ENCODE peak calls at places on chromosomes 4 and X, in seven cellular contexts. One of them, this sample, is unnamed.

GRCh38 chrX:26783512-26784225 is 567.7 kb downstream of the MAGEB5 start:
- DNase-seq in PC-9: peak; percentile 1
- DNase-seq in H9: peak; percentile 42
- DNase-seq in HCT116: peak; percentile 29
- DNase-seq in HepG2: peak; percentile 65
- DNase-seq in neural progenitor cell: peak; percentile 68
- DNase-seq in endothelial cell of umbilical vein: peak; percentile 87
- DNase-seq in this sample: peak; percentile 18

GRCh38 chr4:114277690-114278089 is 298.2 kb upstream of the ARSJ start:
- DNase-seq in neural progenitor cell: no peak
- DNase-seq in H9: no peak
- DNase-seq in endothelial cell of umbilical vein: no peak
- DNase-seq in HCT116: no peak
- DNase-seq in PC-9: no peak
- DNase-seq in HepG2: no peak
- DNase-seq in this sample: no peak

GRCh38 chrX:27619975-27620374 is 29.8 kb downstream of the DCAF8L2 start:
- DNase-seq in H9: no peak
- DNase-seq in endothelial cell of umbilical vein: peak; percentile 53
- DNase-seq in PC-9: no peak
- DNase-seq in HepG2: peak; percentile 5
- DNase-seq in HCT116: no peak
- DNase-seq in neural progenitor cell: peak; percentile 21
- DNase-seq in this sample: no peak

GRCh38 chr4:82865592-82865991 is 25.4 kb downstream of the SEC31A start:
- DNase-seq in neural progenitor cell: no peak
- DNase-seq in HepG2: peak; percentile 27
- DNase-seq in PC-9: peak; percentile 16
- DNase-seq in H9: no peak
- DNase-seq in endothelial cell of umbilical vein: peak; percentile 90
- DNase-seq in HCT116: no peak
- DNase-seq in this sample: peak; percentile 34

GRCh38 chr4:176084769-176085168 is 19.1 kb downstream of the WDR17 start:
- DNase-seq in H9: no peak
- DNase-seq in endothelial cell of umbilical vein: no peak
- DNase-seq in HepG2: no peak
- DNase-seq in HCT116: no peak
- DNase-seq in PC-9: no peak
- DNase-seq in neural progenitor cell: no peak
- DNase-seq in this sample: no peak

GRCh38 chr4:133555671-133556070 is 406.6 kb downstream of the PCDH10 start:
- DNase-seq in PC-9: no peak
- DNase-seq in H9: no peak
- DNase-seq in neural progenitor cell: no peak
- DNase-seq in endothelial cell of umbilical vein: no peak
- DNase-seq in HepG2: no peak
- DNase-seq in HCT116: no peak
- DNase-seq in this sample: no peak

GRCh38 chr4:114281561-114281960 is 302.1 kb upstream of the ARSJ start:
- DNase-seq in PC-9: no peak
- DNase-seq in endothelial cell of umbilical vein: no peak
- DNase-seq in HepG2: no peak
- DNase-seq in HCT116: no peak
- DNase-seq in H9: no peak
- DNase-seq in neural progenitor cell: no peak
- DNase-seq in this sample: no peak

GRCh38 chrX:2596050-2596449 is 95.0 kb upstream of the CD99 start:
- DNase-seq in PC-9: no peak
- DNase-seq in endothelial cell of umbilical vein: no peak
- DNase-seq in HepG2: no peak
- DNase-seq in neural progenitor cell: no peak
- DNase-seq in H9: no peak
- DNase-seq in HCT116: no peak
- DNase-seq in this sample: no peak

GRCh38 chr4:185744946-185745345 is 67.0 kb downstream of the SORBS2 start:
- DNase-seq in endothelial cell of umbilical vein: no peak
- DNase-seq in HCT116: no peak
- DNase-seq in H9: no peak
- DNase-seq in PC-9: no peak
- DNase-seq in HepG2: no peak
- DNase-seq in neural progenitor cell: no peak
- DNase-seq in this sample: no peak

GRCh38 chrX:85115252-85115651 is 111.6 kb downstream of the APOOL start:
- DNase-seq in HepG2: no peak
- DNase-seq in endothelial cell of umbilical vein: no peak
- DNase-seq in H9: no peak
- DNase-seq in HCT116: no peak
- DNase-seq in neural progenitor cell: no peak
- DNase-seq in PC-9: no peak
- DNase-seq in this sample: no peak

GRCh38 chrX:113059714-113060113 is 219.1 kb upstream of the AMOT start:
- DNase-seq in H9: no peak
- DNase-seq in PC-9: no peak
- DNase-seq in endothelial cell of umbilical vein: no peak
- DNase-seq in neural progenitor cell: no peak
- DNase-seq in HCT116: no peak
- DNase-seq in HepG2: no peak
- DNase-seq in this sample: no peak

GRCh38 chrX:6071755-6072154 is 156.9 kb downstream of the NLGN4X start:
- DNase-seq in HCT116: no peak
- DNase-seq in endothelial cell of umbilical vein: no peak
- DNase-seq in PC-9: no peak
- DNase-seq in HepG2: no peak
- DNase-seq in neural progenitor cell: no peak
- DNase-seq in H9: no peak
- DNase-seq in this sample: no peak

GRCh38 chrX:27336466-27337091 is 126.6 kb downstream of the PPP4R3C start:
- DNase-seq in endothelial cell of umbilical vein: peak; percentile 16
- DNase-seq in neural progenitor cell: peak; percentile 40
- DNase-seq in HCT116: peak; percentile 3
- DNase-seq in H9: peak; percentile 48
- DNase-seq in HepG2: peak; percentile 2
- DNase-seq in PC-9: peak; percentile 19
- DNase-seq in this sample: peak; percentile 22

GRCh38 chr4:167248271-167248670 is 14.0 kb upstream of the SPOCK3 start:
- DNase-seq in PC-9: no peak
- DNase-seq in HepG2: no peak
- DNase-seq in neural progenitor cell: no peak
- DNase-seq in HCT116: no peak
- DNase-seq in endothelial cell of umbilical vein: no peak
- DNase-seq in H9: no peak
- DNase-seq in this sample: no peak

GRCh38 chr4:6252051-6252450 is 17.6 kb upstream of the WFS1 start:
- DNase-seq in H9: no peak
- DNase-seq in neural progenitor cell: no peak
- DNase-seq in HepG2: no peak
- DNase-seq in HCT116: no peak
- DNase-seq in endothelial cell of umbilical vein: no peak
- DNase-seq in PC-9: no peak
- DNase-seq in this sample: no peak

GRCh38 chrX:115226929-115227328 is 7.0 kb downstream of the LRCH2 start:
- DNase-seq in endothelial cell of umbilical vein: peak; percentile 17
- DNase-seq in PC-9: peak; percentile 27
- DNase-seq in HepG2: peak; percentile 33
- DNase-seq in neural progenitor cell: peak; percentile 69
- DNase-seq in HCT116: peak; percentile 34
- DNase-seq in H9: peak; percentile 61
- DNase-seq in this sample: no peak

GRCh38 chr4:11700751-11701226 is 272.1 kb upstream of the HS3ST1 start:
- DNase-seq in HCT116: peak; percentile 48
- DNase-seq in H9: no peak
- DNase-seq in HepG2: no peak
- DNase-seq in neural progenitor cell: no peak
- DNase-seq in PC-9: peak; percentile 70
- DNase-seq in endothelial cell of umbilical vein: no peak
- DNase-seq in this sample: no peak

GRCh38 chrX:131816551-131817136 is 206.5 kb upstream of the STK26 start:
- DNase-seq in HepG2: no peak
- DNase-seq in H9: no peak
- DNase-seq in neural progenitor cell: no peak
- DNase-seq in endothelial cell of umbilical vein: peak; percentile 42
- DNase-seq in HCT116: no peak
- DNase-seq in PC-9: peak; percentile 23
- DNase-seq in this sample: peak; percentile 41

GRCh38 chrX:150544222-150544787 is 24.1 kb upstream of the MTM1 start:
- DNase-seq in HCT116: no peak
- DNase-seq in endothelial cell of umbilical vein: no peak
- DNase-seq in HepG2: peak; percentile 49
- DNase-seq in H9: peak; percentile 70
- DNase-seq in neural progenitor cell: peak; percentile 50
- DNase-seq in PC-9: no peak
- DNase-seq in this sample: peak; percentile 10

GRCh38 chr4:69656653-69657158 is 3.7 kb upstream of the UGT2A1 start:
- DNase-seq in H9: no peak
- DNase-seq in neural progenitor cell: no peak
- DNase-seq in HepG2: no peak
- DNase-seq in endothelial cell of umbilical vein: no peak
- DNase-seq in HCT116: no peak
- DNase-seq in PC-9: no peak
- DNase-seq in this sample: no peak

GRCh38 chr4:176841730-176842129 is 49.0 kb upstream of the VEGFC start:
- DNase-seq in HepG2: no peak
- DNase-seq in neural progenitor cell: no peak
- DNase-seq in H9: no peak
- DNase-seq in PC-9: no peak
- DNase-seq in endothelial cell of umbilical vein: peak; percentile 66
- DNase-seq in HCT116: no peak
- DNase-seq in this sample: no peak

GRCh38 chrX:115251458-115252233 is 17.8 kb upstream of the LRCH2 start:
- DNase-seq in neural progenitor cell: no peak
- DNase-seq in PC-9: no peak
- DNase-seq in HepG2: no peak
- DNase-seq in endothelial cell of umbilical vein: no peak
- DNase-seq in H9: no peak
- DNase-seq in HCT116: no peak
- DNase-seq in this sample: no peak

GRCh38 chr4:4637710-4638109 is 95.9 kb upstream of the STX18 start:
- DNase-seq in HCT116: peak; percentile 21
- DNase-seq in H9: no peak
- DNase-seq in endothelial cell of umbilical vein: no peak
- DNase-seq in PC-9: no peak
- DNase-seq in HepG2: no peak
- DNase-seq in neural progenitor cell: no peak
- DNase-seq in this sample: no peak

GRCh38 chr4:4427886-4428285 is 41.0 kb downstream of the NSG1 start:
- DNase-seq in PC-9: no peak
- DNase-seq in HCT116: no peak
- DNase-seq in H9: no peak
- DNase-seq in endothelial cell of umbilical vein: no peak
- DNase-seq in HepG2: no peak
- DNase-seq in neural progenitor cell: no peak
- DNase-seq in this sample: no peak

GRCh38 chr4:7980036-7980435 is 40.4 kb upstream of the AFAP1 start:
- DNase-seq in endothelial cell of umbilical vein: no peak
- DNase-seq in H9: no peak
- DNase-seq in PC-9: no peak
- DNase-seq in HCT116: no peak
- DNase-seq in HepG2: no peak
- DNase-seq in neural progenitor cell: no peak
- DNase-seq in this sample: no peak

GRCh38 chr4:119647558-119647957 is 19.0 kb upstream of the PDE5A start:
- DNase-seq in HepG2: no peak
- DNase-seq in endothelial cell of umbilical vein: no peak
- DNase-seq in HCT116: no peak
- DNase-seq in PC-9: no peak
- DNase-seq in H9: no peak
- DNase-seq in neural progenitor cell: no peak
- DNase-seq in this sample: no peak
- H2AFZ ChIP-seq in HepG2: no peak overlapping the region
- H2AFZ ChIP-seq in endothelial cell of umbilical vein: no peak overlapping the region
- H2AFZ ChIP-seq in HCT116: no peak overlapping the region
- H2AFZ ChIP-seq in PC-9: no peak overlapping the region
- H2AFZ ChIP-seq in H9: no peak overlapping the region
- H2AFZ ChIP-seq in neural progenitor cell: no peak overlapping the region
- H2AFZ ChIP-seq in this sample: no peak overlapping the region

DNA sequence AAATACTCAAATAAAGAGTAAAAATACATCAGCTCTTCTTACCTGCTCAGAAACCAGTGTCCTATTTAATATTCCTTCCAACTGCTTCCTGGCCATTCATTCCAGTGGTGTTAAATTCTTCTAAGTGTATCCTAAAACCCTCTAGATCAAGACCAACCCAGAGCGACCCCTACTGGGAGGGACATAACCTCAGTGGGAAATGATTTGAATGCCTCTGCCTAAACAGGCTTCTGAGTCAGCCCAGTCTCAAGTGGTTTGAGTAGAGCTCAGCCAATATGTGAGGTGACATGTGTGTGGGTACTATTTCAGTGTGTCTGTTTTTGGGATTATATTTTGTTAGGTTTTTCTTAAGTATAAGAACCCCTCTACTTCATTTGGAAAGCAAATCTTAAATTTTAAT is 133.6 kb upstream of the ARHGEF9 start:
- DNase-seq in HepG2: no peak
- DNase-seq in endothelial cell of umbilical vein: no peak
- DNase-seq in HCT116: peak; percentile 6
- DNase-seq in PC-9: no peak
- DNase-seq in H9: no peak
- DNase-seq in neural progenitor cell: peak; percentile 4
- DNase-seq in this sample: no peak
- TF ChIP-seq CTCF in HepG2: no peak
- TF ChIP-seq CTCF in endothelial cell of umbilical vein: no peak
- TF ChIP-seq CTCF in HCT116: peak; percentile 47
- TF ChIP-seq CTCF in PC-9: peak; percentile 15
- TF ChIP-seq CTCF in H9: peak; percentile 45
- TF ChIP-seq CTCF in neural progenitor cell: peak; percentile 21
- TF ChIP-seq CTCF in this sample: no peak

GRCh38 chr4:56940403-56940802 is 32.7 kb downstream of the REST start:
- DNase-seq in endothelial cell of umbilical vein: no peak
- DNase-seq in HepG2: no peak
- DNase-seq in H9: no peak
- DNase-seq in PC-9: no peak
- DNase-seq in neural progenitor cell: no peak
- DNase-seq in HCT116: no peak
- DNase-seq in this sample: no peak
- H2AFZ ChIP-seq in endothelial cell of umbilical vein: no peak overlapping the region
- H2AFZ ChIP-seq in HepG2: no peak overlapping the region
- H2AFZ ChIP-seq in H9: no peak overlapping the region
- H2AFZ ChIP-seq in PC-9: no peak overlapping the region
- H2AFZ ChIP-seq in neural progenitor cell: no peak overlapping the region
- H2AFZ ChIP-seq in HCT116: no peak overlapping the region
- H2AFZ ChIP-seq in this sample: no peak overlapping the region

DNA sequence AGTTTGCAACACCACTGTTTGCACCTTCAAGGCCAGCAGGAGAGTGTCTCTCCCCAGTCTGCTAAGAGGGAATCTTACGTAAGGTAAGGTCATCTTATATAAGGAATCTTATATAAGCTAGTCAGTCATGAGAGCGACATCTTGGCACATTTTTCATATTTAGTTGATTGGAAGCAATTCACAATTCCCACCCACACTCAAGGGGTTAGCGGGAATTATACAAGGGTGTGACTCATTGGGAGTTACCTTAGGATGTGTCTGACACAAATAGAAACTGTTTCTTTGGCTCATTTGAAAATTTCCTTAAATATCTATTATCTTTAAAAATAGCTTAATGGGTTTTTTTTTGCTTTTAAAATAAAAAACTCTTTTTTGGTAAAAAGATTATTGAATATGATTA is 62.1 kb upstream of the GRPR start:
- DNase-seq in HepG2: no peak
- DNase-seq in PC-9: no peak
- DNase-seq in neural progenitor cell: no peak
- DNase-seq in endothelial cell of umbilical vein: no peak
- DNase-seq in HCT116: no peak
- DNase-seq in H9: no peak
- DNase-seq in this sample: no peak
- TF ChIP-seq CTCF in HepG2: no peak
- TF ChIP-seq CTCF in PC-9: no peak
- TF ChIP-seq CTCF in neural progenitor cell: no peak
- TF ChIP-seq CTCF in endothelial cell of umbilical vein: no peak
- TF ChIP-seq CTCF in HCT116: no peak
- TF ChIP-seq CTCF in H9: no peak
- TF ChIP-seq CTCF in this sample: no peak